ENCODE peak calls at places on chromosome 16, in ten cellular contexts. One of them, this sample, is unnamed. For H3K36me3, the result is how much of the 10 kb centered on the place peaks cover.

GRCh38 chr16:70430667-70431536 is 8.0 kb downstream of the ST3GAL2 start:
- DNase-seq in trophoblast cell: peak
- DNase-seq in fibroblast of lung: no peak
- DNase-seq in MM.1S: peak
- DNase-seq in mesenchymal stem cell: peak
- DNase-seq in SK-N-SH: no peak
- DNase-seq in PC-3: peak
- DNase-seq in IMR-90: peak
- DNase-seq in HCT116: no peak
- DNase-seq in neural progenitor cell: no peak
- DNase-seq in this sample: no peak

GRCh38 chr16:49492090-49492801 is 118.6 kb downstream of the C16orf78 start:
- DNase-seq in trophoblast cell: peak
- DNase-seq in fibroblast of lung: peak
- DNase-seq in MM.1S: peak
- DNase-seq in mesenchymal stem cell: peak
- DNase-seq in SK-N-SH: peak
- DNase-seq in PC-3: peak
- DNase-seq in IMR-90: no peak
- DNase-seq in HCT116: no peak
- DNase-seq in neural progenitor cell: peak
- DNase-seq in this sample: peak

GRCh38 chr16:75653926-75654325 is 6.4 kb downstream of the TERF2IP start:
- DNase-seq in trophoblast cell: no peak
- DNase-seq in fibroblast of lung: peak
- DNase-seq in MM.1S: no peak
- DNase-seq in mesenchymal stem cell: no peak
- DNase-seq in SK-N-SH: peak
- DNase-seq in PC-3: no peak
- DNase-seq in IMR-90: peak
- DNase-seq in HCT116: no peak
- DNase-seq in neural progenitor cell: no peak
- DNase-seq in this sample: no peak

GRCh38 chr16:88369447-88370008 is 13.2 kb upstream of the ZNF469 start:
- DNase-seq in trophoblast cell: no peak
- DNase-seq in fibroblast of lung: no peak
- DNase-seq in MM.1S: no peak
- DNase-seq in mesenchymal stem cell: no peak
- DNase-seq in SK-N-SH: no peak
- DNase-seq in PC-3: no peak
- DNase-seq in IMR-90: no peak
- DNase-seq in HCT116: no peak
- DNase-seq in neural progenitor cell: no peak
- DNase-seq in this sample: no peak

GRCh38 chr16:6081320-6081976 is 983.9 kb upstream of the EEF2KMT start:
- DNase-seq in trophoblast cell: no peak
- DNase-seq in fibroblast of lung: peak
- DNase-seq in MM.1S: peak
- DNase-seq in mesenchymal stem cell: no peak
- DNase-seq in SK-N-SH: peak
- DNase-seq in PC-3: peak
- DNase-seq in IMR-90: no peak
- DNase-seq in HCT116: no peak
- DNase-seq in neural progenitor cell: peak
- DNase-seq in this sample: peak

GRCh38 chr16:68257251-68257905 is 6.9 kb upstream of the SLC7A6 start:
- DNase-seq in trophoblast cell: no peak
- DNase-seq in fibroblast of lung: no peak
- DNase-seq in MM.1S: peak
- DNase-seq in mesenchymal stem cell: no peak
- DNase-seq in SK-N-SH: no peak
- DNase-seq in PC-3: peak
- DNase-seq in IMR-90: peak
- DNase-seq in HCT116: no peak
- DNase-seq in neural progenitor cell: no peak
- DNase-seq in this sample: no peak

GRCh38 chr16:81652798-81653505 is 126.1 kb upstream of the PLCG2 start:
- DNase-seq in trophoblast cell: no peak
- DNase-seq in fibroblast of lung: no peak
- DNase-seq in MM.1S: peak
- DNase-seq in mesenchymal stem cell: no peak
- DNase-seq in SK-N-SH: no peak
- DNase-seq in PC-3: no peak
- DNase-seq in IMR-90: no peak
- DNase-seq in HCT116: no peak
- DNase-seq in neural progenitor cell: peak
- DNase-seq in this sample: no peak

GRCh38 chr16:23145186-23145585 is 4.1 kb downstream of the USP31 start:
- DNase-seq in trophoblast cell: no peak
- DNase-seq in fibroblast of lung: peak
- DNase-seq in MM.1S: no peak
- DNase-seq in mesenchymal stem cell: no peak
- DNase-seq in SK-N-SH: no peak
- DNase-seq in PC-3: peak
- DNase-seq in IMR-90: no peak
- DNase-seq in HCT116: no peak
- DNase-seq in neural progenitor cell: peak
- DNase-seq in this sample: no peak

GRCh38 chr16:4692460-4693295 is 684 bp upstream of the NUDT16L1 start:
- DNase-seq in trophoblast cell: no peak
- DNase-seq in fibroblast of lung: no peak
- DNase-seq in MM.1S: peak
- DNase-seq in mesenchymal stem cell: peak
- DNase-seq in SK-N-SH: peak
- DNase-seq in PC-3: no peak
- DNase-seq in IMR-90: no peak
- DNase-seq in HCT116: no peak
- DNase-seq in neural progenitor cell: peak
- DNase-seq in this sample: no peak

GRCh38 chr16:82782715-82783251 is 156.0 kb downstream of the CDH13 start:
- DNase-seq in trophoblast cell: no peak
- DNase-seq in fibroblast of lung: no peak
- DNase-seq in MM.1S: no peak
- DNase-seq in mesenchymal stem cell: no peak
- DNase-seq in SK-N-SH: no peak
- DNase-seq in PC-3: no peak
- DNase-seq in IMR-90: no peak
- DNase-seq in HCT116: no peak
- DNase-seq in neural progenitor cell: peak
- DNase-seq in this sample: peak

GRCh38 chr16:72990003-72990521 is 57.9 kb downstream of the ZFHX3 start:
- DNase-seq in trophoblast cell: peak
- DNase-seq in fibroblast of lung: peak
- DNase-seq in MM.1S: no peak
- DNase-seq in mesenchymal stem cell: peak
- DNase-seq in SK-N-SH: no peak
- DNase-seq in PC-3: peak
- DNase-seq in IMR-90: peak
- DNase-seq in HCT116: peak
- DNase-seq in neural progenitor cell: peak
- DNase-seq in this sample: no peak

GRCh38 chr16:19583665-19584300 is 28.3 kb downstream of the VPS35L start:
- DNase-seq in trophoblast cell: no peak
- DNase-seq in fibroblast of lung: peak
- DNase-seq in MM.1S: peak
- DNase-seq in mesenchymal stem cell: peak
- DNase-seq in SK-N-SH: peak
- DNase-seq in PC-3: peak
- DNase-seq in IMR-90: peak
- DNase-seq in HCT116: peak
- DNase-seq in neural progenitor cell: peak
- DNase-seq in this sample: peak

GRCh38 chr16:64469351-64469750 is 652.5 kb downstream of the CDH11 start:
- DNase-seq in trophoblast cell: no peak
- DNase-seq in fibroblast of lung: no peak
- DNase-seq in MM.1S: no peak
- DNase-seq in mesenchymal stem cell: no peak
- DNase-seq in SK-N-SH: no peak
- DNase-seq in PC-3: no peak
- DNase-seq in IMR-90: no peak
- DNase-seq in HCT116: no peak
- DNase-seq in neural progenitor cell: no peak
- DNase-seq in this sample: no peak

GRCh38 chr16:23678430-23679273 is at the start of gene PLK1:
- DNase-seq in trophoblast cell: peak
- DNase-seq in fibroblast of lung: peak
- DNase-seq in MM.1S: peak
- DNase-seq in mesenchymal stem cell: peak
- DNase-seq in SK-N-SH: peak
- DNase-seq in PC-3: peak
- DNase-seq in IMR-90: peak
- DNase-seq in HCT116: peak
- DNase-seq in neural progenitor cell: peak
- DNase-seq in this sample: peak

GRCh38 chr16:85619089-85619850 is 6.1 kb downstream of the GSE1 start:
- DNase-seq in trophoblast cell: no peak
- DNase-seq in fibroblast of lung: no peak
- DNase-seq in MM.1S: no peak
- DNase-seq in mesenchymal stem cell: no peak
- DNase-seq in SK-N-SH: no peak
- DNase-seq in PC-3: no peak
- DNase-seq in IMR-90: no peak
- DNase-seq in HCT116: no peak
- DNase-seq in neural progenitor cell: no peak
- DNase-seq in this sample: no peak
- H3K36me3 ChIP-seq in trophoblast cell: under half
- H3K36me3 ChIP-seq in fibroblast of lung: under half
- H3K36me3 ChIP-seq in MM.1S: under half
- H3K36me3 ChIP-seq in mesenchymal stem cell: under half
- H3K36me3 ChIP-seq in SK-N-SH: under half
- H3K36me3 ChIP-seq in PC-3: under half
- H3K36me3 ChIP-seq in IMR-90: under half
- H3K36me3 ChIP-seq in HCT116: under half
- H3K36me3 ChIP-seq in neural progenitor cell: under half
- H3K36me3 ChIP-seq in this sample: under half

GRCh38 chr16:66478733-66479511 is 51.8 kb downstream of the BEAN1 start:
- DNase-seq in trophoblast cell: peak
- DNase-seq in fibroblast of lung: peak
- DNase-seq in MM.1S: peak
- DNase-seq in mesenchymal stem cell: peak
- DNase-seq in SK-N-SH: peak
- DNase-seq in PC-3: peak
- DNase-seq in IMR-90: peak
- DNase-seq in HCT116: peak
- DNase-seq in neural progenitor cell: peak
- DNase-seq in this sample: no peak
- H3K9ac ChIP-seq in trophoblast cell: no peak
- H3K9ac ChIP-seq in fibroblast of lung: no peak
- H3K9ac ChIP-seq in MM.1S: peak
- H3K9ac ChIP-seq in mesenchymal stem cell: no peak
- H3K9ac ChIP-seq in SK-N-SH: no peak
- H3K9ac ChIP-seq in PC-3: peak
- H3K9ac ChIP-seq in IMR-90: no peak
- H3K9ac ChIP-seq in HCT116: peak
- H3K9ac ChIP-seq in neural progenitor cell: no peak
- H3K9ac ChIP-seq in this sample: no peak

GRCh38 chr16:14307059-14307531 is 236.0 kb downstream of the MRTFB start:
- DNase-seq in trophoblast cell: no peak
- DNase-seq in fibroblast of lung: no peak
- DNase-seq in MM.1S: no peak
- DNase-seq in mesenchymal stem cell: no peak
- DNase-seq in SK-N-SH: no peak
- DNase-seq in PC-3: no peak
- DNase-seq in IMR-90: no peak
- DNase-seq in HCT116: no peak
- DNase-seq in neural progenitor cell: peak
- DNase-seq in this sample: no peak

GRCh38 chr16:14303654-14304394 is 232.7 kb downstream of the MRTFB start:
- DNase-seq in trophoblast cell: no peak
- DNase-seq in fibroblast of lung: no peak
- DNase-seq in MM.1S: no peak
- DNase-seq in mesenchymal stem cell: peak
- DNase-seq in SK-N-SH: no peak
- DNase-seq in PC-3: no peak
- DNase-seq in IMR-90: no peak
- DNase-seq in HCT116: no peak
- DNase-seq in neural progenitor cell: peak
- DNase-seq in this sample: no peak

GRCh38 chr16:14306485-14307058 is 235.5 kb downstream of the MRTFB start:
- DNase-seq in trophoblast cell: no peak
- DNase-seq in fibroblast of lung: no peak
- DNase-seq in MM.1S: no peak
- DNase-seq in mesenchymal stem cell: no peak
- DNase-seq in SK-N-SH: no peak
- DNase-seq in PC-3: no peak
- DNase-seq in IMR-90: no peak
- DNase-seq in HCT116: no peak
- DNase-seq in neural progenitor cell: no peak
- DNase-seq in this sample: no peak

GRCh38 chr16:14303182-14303618 is 232.1 kb downstream of the MRTFB start:
- DNase-seq in trophoblast cell: no peak
- DNase-seq in fibroblast of lung: peak
- DNase-seq in MM.1S: no peak
- DNase-seq in mesenchymal stem cell: peak
- DNase-seq in SK-N-SH: no peak
- DNase-seq in PC-3: no peak
- DNase-seq in IMR-90: peak
- DNase-seq in HCT116: no peak
- DNase-seq in neural progenitor cell: peak
- DNase-seq in this sample: no peak

GRCh38 chr16:14304891-14305459 is 233.9 kb downstream of the MRTFB start:
- DNase-seq in trophoblast cell: no peak
- DNase-seq in fibroblast of lung: no peak
- DNase-seq in MM.1S: no peak
- DNase-seq in mesenchymal stem cell: no peak
- DNase-seq in SK-N-SH: no peak
- DNase-seq in PC-3: no peak
- DNase-seq in IMR-90: no peak
- DNase-seq in HCT116: no peak
- DNase-seq in neural progenitor cell: no peak
- DNase-seq in this sample: no peak
- H3K4me3 ChIP-seq in trophoblast cell: no peak
- H3K4me3 ChIP-seq in fibroblast of lung: no peak
- H3K4me3 ChIP-seq in MM.1S: no peak
- H3K4me3 ChIP-seq in mesenchymal stem cell: no peak
- H3K4me3 ChIP-seq in SK-N-SH: no peak
- H3K4me3 ChIP-seq in PC-3: no peak
- H3K4me3 ChIP-seq in IMR-90: no peak
- H3K4me3 ChIP-seq in HCT116: no peak
- H3K4me3 ChIP-seq in neural progenitor cell: peak
- H3K4me3 ChIP-seq in this sample: no peak

DNA sequence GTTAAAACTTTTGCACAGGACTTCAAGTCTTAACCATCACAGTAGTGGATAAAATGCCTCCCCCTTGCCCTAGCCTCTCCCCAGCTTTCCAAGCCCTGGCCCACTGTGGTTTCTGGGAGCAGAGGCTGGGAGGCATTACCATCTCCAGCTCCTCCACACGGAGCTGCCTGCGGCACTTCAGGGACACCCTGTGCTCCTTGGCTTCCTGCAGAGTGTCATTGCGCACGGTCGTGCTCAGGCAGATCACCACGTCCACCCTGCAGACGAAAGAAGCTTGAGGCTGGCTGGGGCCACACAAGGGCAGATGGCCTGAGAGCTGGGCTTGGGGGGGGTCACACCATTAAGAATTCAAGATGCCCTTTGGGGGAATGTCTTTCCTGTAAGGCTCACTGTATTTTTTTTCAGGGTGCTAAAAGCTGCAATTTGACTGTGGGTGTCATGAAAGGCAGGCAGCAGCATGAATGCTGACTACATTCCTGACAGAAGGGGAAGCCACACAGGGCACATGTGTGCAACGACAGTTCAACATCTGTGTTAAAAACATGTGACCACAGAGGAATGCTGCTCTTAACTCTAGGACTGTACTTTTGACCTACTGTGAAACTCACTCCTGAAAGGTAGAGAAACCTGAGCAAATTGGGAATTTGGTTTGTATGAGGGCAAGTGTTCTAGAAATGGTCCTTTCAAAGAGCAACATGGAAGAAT is 47.7 kb upstream of the CLEC18B start:
- DNase-seq in trophoblast cell: no peak
- DNase-seq in fibroblast of lung: no peak
- DNase-seq in MM.1S: peak
- DNase-seq in mesenchymal stem cell: no peak
- DNase-seq in SK-N-SH: no peak
- DNase-seq in PC-3: no peak
- DNase-seq in IMR-90: no peak
- DNase-seq in HCT116: no peak
- DNase-seq in neural progenitor cell: no peak
- DNase-seq in this sample: no peak
- H3K36me3 ChIP-seq in trophoblast cell: under half
- H3K36me3 ChIP-seq in fibroblast of lung: under half
- H3K36me3 ChIP-seq in MM.1S: under half
- H3K36me3 ChIP-seq in mesenchymal stem cell: under half
- H3K36me3 ChIP-seq in SK-N-SH: half or more
- H3K36me3 ChIP-seq in PC-3: under half
- H3K36me3 ChIP-seq in IMR-90: half or more
- H3K36me3 ChIP-seq in HCT116: half or more
- H3K36me3 ChIP-seq in neural progenitor cell: under half
- H3K36me3 ChIP-seq in this sample: half or more

This sample was measured in neuronal stem cell.